ENCODE peak calls at places on chromosomes 6 and 20, in eight cellular contexts. Z is SW480; K is activated CD4-positive, alpha-beta T cell treated with anti-CD3 and anti-CD28 coated beads, Interleukin-2, amount 50 U/mL, for 48 hours; Q is hepatocyte; J is fibroblast of mammary gland; N is ecto neural progenitor cell; B is stimulated activated CD4-positive, alpha-beta T cell treated with anti-CD3 and anti-CD28 coated beads, Interleukin-1b, Interleukin-23, amount 100 ng/mL, for 24 hours; S is prostate gland. O is an unnamed sample.

GRCh38 chr6:56046576-56046975 is 171.2 kb upstream of the BMP5 start:
- DNase-seq in Z (peak), K (no peak), Q (no peak), J (peak), N (no peak), B (no peak), S (no peak), O (no peak)

GRCh38 chr6:27138398-27138797 is 109.1 kb upstream of the PRSS16 start:
- DNase-seq in Z (no peak), K (no peak), Q (no peak), J (no peak), N (no peak), B (no peak), S (no peak), O (no peak)

GRCh38 chr6:11810039-11810541 is 31.5 kb upstream of the ADTRP start:
- DNase-seq in Z (no peak), K (no peak), Q (peak), J (peak), N (no peak), B (no peak), S (peak), O (no peak)

GRCh38 chr20:64234291-64234791 is 21.2 kb upstream of the PCMTD2 start:
- DNase-seq in Z (no peak), K (no peak), Q (no peak), J (no peak), N (no peak), B (no peak), S (no peak), O (no peak)

GRCh38 chr6:7978736-7979135 is 68.1 kb upstream of the TXNDC5 start:
- DNase-seq in Z (peak), K (no peak), Q (no peak), J (no peak), N (no peak), B (no peak), S (no peak), O (peak)

GRCh38 chr6:167152858-167153257 is 4.9 kb downstream of the GPR31 start:
- DNase-seq in Z (no peak), K (peak), Q (no peak), J (no peak), N (no peak), B (no peak), S (no peak), O (no peak)

GRCh38 chr6:131059486-131059885 is 3.6 kb downstream of the EPB41L2 start:
- DNase-seq in Z (no peak), K (no peak), Q (no peak), J (peak), N (no peak), B (no peak), S (no peak), O (no peak)

GRCh38 chr6:93784794-93785757 is 365.7 kb upstream of the EPHA7 start:
- DNase-seq in Z (no peak), K (no peak), Q (no peak), J (peak), N (no peak), B (no peak), S (no peak), O (no peak)

O was measured in memory B cell.